ENCODE peak calls at places on chromosomes 6 and 20, in four cellular contexts. D, N, X and T are unnamed samples.

GRCh38 chr20:881051-881820 is 34.9 kb downstream of the ANGPT4 start:
- DNase-seq in X (no peak), N (peak; percentile 24), D (peak; percentile 59), T (no peak)

GRCh38 chr20:37737806-37738442 is 44.1 kb downstream of the CTNNBL1 start:
- DNase-seq in N (no peak), X (no peak), D (no peak), T (no peak)

GRCh38 chr20:48164566-48165400 is 379.5 kb upstream of the SULF2 start:
- DNase-seq in D (no peak), N (no peak), X (no peak), T (no peak)

GRCh38 chr20:61759286-61760065 is 306.2 kb downstream of the TAF4 start:
- DNase-seq in D (no peak), N (no peak), X (no peak), T (no peak)

GRCh38 chr6:17397764-17398194 is 4.4 kb downstream of the CAP2 start:
- DNase-seq in X (no peak), N (no peak), D (no peak), T (no peak)

GRCh38 chr6:169793408-169793807 is 42.0 kb downstream of the ERMARD start:
- DNase-seq in N (no peak), D (no peak), X (no peak), T (no peak)

GRCh38 chr20:62361799-62362589 is 5.1 kb downstream of the LAMA5 start:
- DNase-seq in X (peak; percentile 60), N (no peak), D (no peak), T (no peak)

GRCh38 chr6:5582758-5583157 is 321.4 kb downstream of the FARS2 start:
- DNase-seq in X (no peak), D (no peak), N (no peak), T (no peak)

GRCh38 chr6:56144538-56145324 is 102.6 kb downstream of the COL21A1 start:
- DNase-seq in N (no peak), X (no peak), D (peak; percentile 10), T (no peak)

GRCh38 chr6:16291739-16292138 is 53.4 kb downstream of the GMPR start:
- DNase-seq in D (no peak), N (no peak), X (no peak), T (no peak)

GRCh38 chr6:27672113-27672799 is 199.4 kb upstream of the ZNF184 start:
- DNase-seq in X (peak; percentile 91), N (no peak), D (no peak), T (no peak)

GRCh38 chr20:49980140-49981008 is 2.4 kb upstream of the SNAI1 start:
- DNase-seq in N (no peak), X (no peak), D (no peak), T (no peak)

GRCh38 chr6:6004147-6004995 is 2.4 kb downstream of the NRN1 start:
- DNase-seq in D (no peak), N (no peak), X (no peak), T (peak; percentile 49)

GRCh38 chr20:19992996-19993908 is 23.9 kb upstream of the NAA20 start:
- DNase-seq in X (peak; percentile 43), D (peak; percentile 76), N (no peak), T (peak; percentile 51)

GRCh38 chr6:31836676-31837611 is 9.4 kb downstream of the HSPA1B start:
- DNase-seq in N (no peak), X (no peak), D (no peak), T (no peak)

GRCh38 chr6:158262755-158263154 is 49.5 kb upstream of the TULP4 start:
- DNase-seq in D (no peak), X (no peak), N (no peak), T (no peak)

GRCh38 chr20:63567382-63568169 is 6.5 kb downstream of the HELZ2 start:
- DNase-seq in N (peak; percentile 60), D (no peak), X (no peak), T (no peak)

GRCh38 chr6:57182017-57182432 is 9.9 kb downstream of the BAG2 start:
- DNase-seq in X (no peak), N (no peak), D (no peak), T (no peak)

GRCh38 chr6:13710552-13711383 is 867 bp downstream of the RANBP9 start:
- DNase-seq in N (no peak), D (no peak), X (peak; percentile 67), T (peak; percentile 83)

GRCh38 chr6:131065112-131065823 is 2.2 kb upstream of the EPB41L2 start:
- DNase-seq in X (peak; percentile 88), D (no peak), N (no peak), T (no peak)

GRCh38 chr6:113833537-113833936 is 23.6 kb upstream of the MARCKS start:
- DNase-seq in D (no peak), N (no peak), X (no peak), T (no peak)

GRCh38 chr6:125041740-125042459 is 79.7 kb downstream of the RNF217 start:
- DNase-seq in X (no peak), D (no peak), N (no peak), T (no peak)

GRCh38 chr20:33279261-33279910 is 3.6 kb upstream of the BPIFB1 start:
- DNase-seq in X (no peak), D (no peak), N (no peak), T (no peak)

GRCh38 chr6:19613678-19614077 is 223.5 kb upstream of the ID4 start:
- DNase-seq in N (no peak), X (no peak), D (no peak), T (no peak)

GRCh38 chr6:164010446-164011071 is 596.0 kb downstream of the QKI start:
- DNase-seq in D (no peak), X (no peak), N (no peak), T (no peak)

GRCh38 chr6:84249724-84250123 is 22.3 kb upstream of the CEP162 start:
- DNase-seq in D (no peak), X (no peak), N (no peak), T (peak; percentile 30)
- TF ChIP-seq PBX3 in D (no peak), X (no peak), N (no peak), T (no peak)

DNA sequence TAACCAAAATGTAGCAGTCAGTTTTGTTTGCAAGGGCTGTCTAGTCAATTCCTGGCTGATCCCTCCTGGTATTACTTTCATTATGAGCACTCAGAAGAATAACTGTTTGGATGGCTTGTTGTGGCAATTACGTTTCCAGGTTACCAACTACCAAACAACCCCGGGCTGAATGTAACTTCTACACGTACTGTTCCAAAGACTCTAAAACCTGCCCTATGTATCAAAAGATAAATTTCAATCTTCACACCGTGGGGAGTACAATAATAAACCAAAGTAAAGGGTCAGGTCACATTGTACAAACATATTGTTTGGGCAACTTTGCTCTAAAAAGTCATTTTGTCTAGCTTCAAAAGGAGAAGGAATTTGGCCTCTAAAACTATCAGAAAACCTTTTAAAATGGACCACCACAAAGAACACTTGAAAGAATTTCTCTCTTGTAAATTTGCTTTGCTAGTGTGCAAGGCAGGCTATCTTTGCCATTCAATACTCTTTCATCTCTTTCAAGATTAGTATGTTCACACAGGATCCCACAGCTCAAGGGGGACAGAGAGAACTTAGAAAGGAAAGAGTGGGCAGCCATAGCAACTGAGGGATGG is 27.6 kb downstream of the DCDC2 start:
- DNase-seq in X (peak; percentile 99), D (no peak), N (no peak), T (no peak)
- TF ChIP-seq PBX3 in X (no peak), D (no peak), N (no peak), T (no peak)

DNA sequence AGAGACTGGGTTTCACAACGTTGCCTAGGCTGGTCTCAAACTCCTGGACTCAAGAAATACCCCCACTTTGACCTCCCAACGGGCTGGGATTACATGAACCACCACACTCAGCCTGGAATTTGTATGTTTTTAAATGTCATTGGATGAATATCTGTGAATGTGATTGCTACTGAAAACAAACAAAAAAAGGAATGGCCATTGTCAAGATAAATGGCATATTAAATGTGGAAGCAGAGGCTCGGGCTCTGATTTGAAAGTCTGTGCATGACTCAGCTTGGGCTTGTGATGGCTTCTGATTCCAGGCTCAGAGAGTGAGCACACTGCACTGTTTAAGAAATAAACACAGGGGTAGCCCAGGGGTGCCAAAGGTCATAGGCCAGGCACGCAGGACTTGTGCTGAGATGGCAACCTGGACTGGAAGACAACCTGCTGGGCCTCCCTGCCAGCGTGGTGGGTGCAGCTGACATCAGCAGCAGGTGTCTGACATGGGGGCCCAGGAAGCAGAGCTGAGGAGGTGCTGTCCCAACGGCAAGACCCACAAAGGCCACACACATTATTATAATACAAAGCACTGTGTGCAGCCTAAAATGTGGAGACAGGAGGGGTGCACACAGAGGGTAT is 169.2 kb downstream of the SYNDIG1 start:
- DNase-seq in D (no peak), N (no peak), X (no peak), T (no peak)
- TF ChIP-seq PBX3 in D (no peak), N (no peak), X (no peak), T (no peak)

GRCh38 chr6:78438135-78438534 is 429.2 kb upstream of the IRAK1BP1 start:
- DNase-seq in N (no peak), D (no peak), X (no peak), T (no peak)

GRCh38 chr6:78436335-78436734 is 431.0 kb upstream of the IRAK1BP1 start:
- DNase-seq in X (peak; percentile 1), D (no peak), N (no peak), T (no peak)
- TF ChIP-seq PBX3 in X (no peak), D (no peak), N (no peak), T (no peak)